ENCODE peak calls at places on chromosomes 3 and 15, in eight cellular contexts. One of them, this sample, is unnamed.

GRCh38 chr15:78438595-78439285 is 724 bp downstream of the IREB2 start:
- DNase-seq in hepatocyte: peak; percentile 59
- DNase-seq in SK-N-SH: peak; percentile 46
- DNase-seq in HCT116: no peak
- DNase-seq in GM23338: peak; percentile 71
- DNase-seq in GM23248: peak; percentile 67
- DNase-seq in neural progenitor cell: peak; percentile 82
- DNase-seq in PC-3: no peak
- DNase-seq in this sample: peak; percentile 58

GRCh38 chr3:196085534-196085933 is 3.6 kb upstream of the TFRC start:
- DNase-seq in SK-N-SH: no peak
- DNase-seq in PC-3: no peak
- DNase-seq in HCT116: no peak
- DNase-seq in GM23248: no peak
- DNase-seq in neural progenitor cell: no peak
- DNase-seq in GM23338: no peak
- DNase-seq in hepatocyte: no peak
- DNase-seq in this sample: no peak

GRCh38 chr3:14687360-14687759 is 12.4 kb downstream of the C3orf20 start:
- DNase-seq in GM23338: peak; percentile 12
- DNase-seq in SK-N-SH: no peak
- DNase-seq in PC-3: no peak
- DNase-seq in HCT116: no peak
- DNase-seq in hepatocyte: no peak
- DNase-seq in GM23248: no peak
- DNase-seq in neural progenitor cell: no peak
- DNase-seq in this sample: peak; percentile 95

GRCh38 chr15:96125681-96126080 is 204.8 kb upstream of the NR2F2 start:
- DNase-seq in PC-3: peak; percentile 56
- DNase-seq in GM23338: no peak
- DNase-seq in hepatocyte: no peak
- DNase-seq in HCT116: no peak
- DNase-seq in SK-N-SH: no peak
- DNase-seq in GM23248: peak; percentile 63
- DNase-seq in neural progenitor cell: no peak
- DNase-seq in this sample: no peak

GRCh38 chr3:112303811-112304325 is 9.9 kb upstream of the SLC9C1 start:
- DNase-seq in hepatocyte: peak; percentile 33
- DNase-seq in PC-3: no peak
- DNase-seq in GM23338: peak; percentile 53
- DNase-seq in SK-N-SH: no peak
- DNase-seq in HCT116: no peak
- DNase-seq in neural progenitor cell: peak; percentile 43
- DNase-seq in GM23248: peak; percentile 42
- DNase-seq in this sample: peak; percentile 50

GRCh38 chr15:78050441-78050809 is 27.1 kb downstream of the TBC1D2B start:
- DNase-seq in hepatocyte: no peak
- DNase-seq in GM23248: peak; percentile 51
- DNase-seq in neural progenitor cell: peak; percentile 26
- DNase-seq in GM23338: no peak
- DNase-seq in PC-3: no peak
- DNase-seq in HCT116: no peak
- DNase-seq in SK-N-SH: no peak
- DNase-seq in this sample: no peak

GRCh38 chr3:177960722-177961121 is 575.5 kb upstream of the KCNMB2 start:
- DNase-seq in GM23248: no peak
- DNase-seq in GM23338: no peak
- DNase-seq in HCT116: no peak
- DNase-seq in SK-N-SH: no peak
- DNase-seq in hepatocyte: no peak
- DNase-seq in PC-3: no peak
- DNase-seq in neural progenitor cell: no peak
- DNase-seq in this sample: no peak

GRCh38 chr3:53254810-53255359 is 937 bp downstream of the TKT start:
- DNase-seq in GM23248: peak; percentile 84
- DNase-seq in neural progenitor cell: peak; percentile 88
- DNase-seq in PC-3: peak; percentile 71
- DNase-seq in SK-N-SH: peak; percentile 76
- DNase-seq in GM23338: peak; percentile 76
- DNase-seq in hepatocyte: peak; percentile 85
- DNase-seq in HCT116: no peak
- DNase-seq in this sample: peak; percentile 78

GRCh38 chr3:128122013-128122412 is 1.6 kb downstream of the RUVBL1 start:
- DNase-seq in hepatocyte: no peak
- DNase-seq in PC-3: no peak
- DNase-seq in GM23338: no peak
- DNase-seq in neural progenitor cell: no peak
- DNase-seq in SK-N-SH: no peak
- DNase-seq in GM23248: no peak
- DNase-seq in HCT116: no peak
- DNase-seq in this sample: no peak

GRCh38 chr3:128123231-128123537 is 428 bp downstream of the RUVBL1 start:
- DNase-seq in GM23338: no peak
- DNase-seq in HCT116: no peak
- DNase-seq in SK-N-SH: no peak
- DNase-seq in PC-3: no peak
- DNase-seq in neural progenitor cell: no peak
- DNase-seq in hepatocyte: no peak
- DNase-seq in GM23248: no peak
- DNase-seq in this sample: no peak

GRCh38 chr3:128123538-128124368 is at the start of gene RUVBL1:
- DNase-seq in GM23248: peak; percentile 99
- DNase-seq in hepatocyte: peak; percentile 98
- DNase-seq in GM23338: peak; percentile 99
- DNase-seq in SK-N-SH: peak; percentile 96
- DNase-seq in neural progenitor cell: peak; percentile 98
- DNase-seq in HCT116: peak; percentile 96
- DNase-seq in PC-3: peak; percentile 96
- DNase-seq in this sample: peak; percentile 98

GRCh38 chr3:128131897-128132646 is 8.5 kb upstream of the RUVBL1 start:
- DNase-seq in hepatocyte: no peak
- DNase-seq in SK-N-SH: no peak
- DNase-seq in GM23248: no peak
- DNase-seq in HCT116: no peak
- DNase-seq in GM23338: no peak
- DNase-seq in PC-3: no peak
- DNase-seq in neural progenitor cell: no peak
- DNase-seq in this sample: no peak

GRCh38 chr3:128127236-128127635 is 3.6 kb upstream of the RUVBL1 start:
- DNase-seq in GM23248: no peak
- DNase-seq in neural progenitor cell: no peak
- DNase-seq in HCT116: no peak
- DNase-seq in hepatocyte: no peak
- DNase-seq in PC-3: no peak
- DNase-seq in SK-N-SH: no peak
- DNase-seq in GM23338: no peak
- DNase-seq in this sample: no peak
- H2AFZ ChIP-seq in GM23248: no peak overlapping the region
- H2AFZ ChIP-seq in neural progenitor cell: no peak overlapping the region
- H2AFZ ChIP-seq in HCT116: no peak overlapping the region
- H2AFZ ChIP-seq in hepatocyte: no peak overlapping the region
- H2AFZ ChIP-seq in PC-3: no peak overlapping the region
- H2AFZ ChIP-seq in SK-N-SH: no peak overlapping the region
- H2AFZ ChIP-seq in GM23338: no peak overlapping the region
- H2AFZ ChIP-seq in this sample: no peak overlapping the region

DNA sequence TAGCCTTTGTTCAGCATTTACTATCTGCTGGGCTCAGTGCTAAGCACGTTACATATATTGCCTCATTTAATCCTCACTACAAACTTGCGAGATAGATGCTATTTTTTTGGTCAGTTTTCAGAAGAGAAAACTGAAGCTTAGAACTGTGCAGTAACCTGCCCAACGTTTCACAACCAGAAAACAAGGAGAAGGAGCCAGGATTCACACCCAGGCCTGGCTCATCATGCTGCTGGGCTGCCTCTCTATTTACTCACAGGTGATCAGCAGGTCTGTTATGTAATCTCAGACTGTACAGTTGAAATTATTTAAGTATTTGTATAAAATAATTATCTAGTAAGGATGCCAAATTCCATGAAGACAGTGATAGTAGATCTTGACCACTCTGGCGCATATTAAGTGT is 24.3 kb upstream of the SPTSSB start:
- DNase-seq in PC-3: no peak
- DNase-seq in neural progenitor cell: no peak
- DNase-seq in GM23248: no peak
- DNase-seq in hepatocyte: no peak
- DNase-seq in HCT116: no peak
- DNase-seq in GM23338: no peak
- DNase-seq in SK-N-SH: no peak
- DNase-seq in this sample: no peak
- TF ChIP-seq EZH2phosphoT487 in PC-3: no peak
- TF ChIP-seq EZH2phosphoT487 in neural progenitor cell: no peak
- TF ChIP-seq EZH2phosphoT487 in GM23248: no peak
- TF ChIP-seq EZH2phosphoT487 in hepatocyte: no peak
- TF ChIP-seq EZH2phosphoT487 in HCT116: no peak
- TF ChIP-seq EZH2phosphoT487 in GM23338: no peak
- TF ChIP-seq EZH2phosphoT487 in SK-N-SH: no peak
- TF ChIP-seq EZH2phosphoT487 in this sample: no peak

GRCh38 chr3:37924453-37924852 is 62.8 kb downstream of the CTDSPL start:
- DNase-seq in GM23248: peak; percentile 8
- DNase-seq in PC-3: no peak
- DNase-seq in GM23338: no peak
- DNase-seq in hepatocyte: no peak
- DNase-seq in HCT116: no peak
- DNase-seq in neural progenitor cell: no peak
- DNase-seq in SK-N-SH: no peak
- DNase-seq in this sample: no peak

GRCh38 chr3:37921025-37921424 is 59.3 kb downstream of the CTDSPL start:
- DNase-seq in neural progenitor cell: no peak
- DNase-seq in HCT116: no peak
- DNase-seq in SK-N-SH: peak; percentile 42
- DNase-seq in hepatocyte: no peak
- DNase-seq in GM23338: no peak
- DNase-seq in PC-3: no peak
- DNase-seq in GM23248: no peak
- DNase-seq in this sample: no peak

GRCh38 chr3:37925157-37925556 is 63.5 kb downstream of the CTDSPL start:
- DNase-seq in hepatocyte: no peak
- DNase-seq in GM23338: no peak
- DNase-seq in GM23248: no peak
- DNase-seq in PC-3: no peak
- DNase-seq in neural progenitor cell: no peak
- DNase-seq in HCT116: no peak
- DNase-seq in SK-N-SH: no peak
- DNase-seq in this sample: no peak

GRCh38 chr3:37923576-37923926 is 61.9 kb downstream of the CTDSPL start:
- DNase-seq in SK-N-SH: no peak
- DNase-seq in HCT116: no peak
- DNase-seq in PC-3: no peak
- DNase-seq in hepatocyte: no peak
- DNase-seq in GM23338: no peak
- DNase-seq in GM23248: no peak
- DNase-seq in neural progenitor cell: no peak
- DNase-seq in this sample: no peak

DNA sequence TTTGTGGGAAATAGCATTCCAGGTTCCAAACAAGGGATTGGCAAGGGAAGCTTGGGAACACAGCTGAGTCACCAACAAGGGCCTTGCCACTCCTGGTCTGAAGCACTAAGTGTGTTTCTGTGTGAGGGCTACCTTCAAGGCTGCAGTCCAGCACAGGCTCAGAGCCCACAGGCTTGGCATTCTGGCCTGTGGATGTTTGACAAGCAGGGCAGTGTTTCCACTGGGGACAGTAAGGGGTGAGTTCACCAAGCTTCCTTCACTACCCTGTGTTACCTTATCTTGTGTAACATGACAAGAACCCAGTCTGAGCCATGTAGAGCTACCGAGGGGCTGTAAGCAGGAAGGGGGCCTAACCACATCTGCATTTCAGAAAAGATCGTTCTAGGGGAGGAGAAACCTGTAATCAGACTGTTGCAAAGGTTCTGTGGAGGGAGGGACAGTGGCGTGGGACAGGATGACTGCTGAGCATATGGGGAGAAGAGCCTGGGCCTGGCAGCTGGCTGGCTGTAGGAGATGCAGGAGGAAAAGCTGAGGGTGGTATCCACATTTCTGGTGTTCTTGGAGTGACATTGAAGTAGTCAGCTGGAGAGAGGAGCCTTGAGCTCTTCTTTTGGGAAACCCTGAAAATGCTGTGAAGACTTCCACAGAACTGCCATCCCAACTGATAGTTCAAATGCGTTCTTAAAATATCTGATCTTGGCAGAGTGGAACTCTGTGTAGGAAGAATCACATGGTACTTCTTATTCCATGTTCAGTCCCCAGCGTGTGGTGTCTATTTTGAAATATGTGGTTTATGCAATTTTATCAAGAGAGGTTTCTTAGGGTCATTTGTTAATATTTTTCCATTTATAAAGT is 61.3 kb downstream of the CTDSPL start:
- DNase-seq in GM23338: no peak
- DNase-seq in neural progenitor cell: no peak
- DNase-seq in hepatocyte: no peak
- DNase-seq in HCT116: no peak
- DNase-seq in GM23248: peak; percentile 75
- DNase-seq in PC-3: peak; percentile 40
- DNase-seq in SK-N-SH: no peak
- DNase-seq in this sample: no peak
- H2AFZ ChIP-seq in GM23338: no peak overlapping the region
- H2AFZ ChIP-seq in neural progenitor cell: no peak overlapping the region
- H2AFZ ChIP-seq in hepatocyte: no peak overlapping the region
- H2AFZ ChIP-seq in HCT116: no peak overlapping the region
- H2AFZ ChIP-seq in GM23248: no peak overlapping the region
- H2AFZ ChIP-seq in PC-3: no peak overlapping the region
- H2AFZ ChIP-seq in SK-N-SH: no peak overlapping the region
- H2AFZ ChIP-seq in this sample: no peak overlapping the region

GRCh38 chr15:100308222-100309007 is 33.4 kb downstream of the ADAMTS17 start:
- DNase-seq in hepatocyte: no peak
- DNase-seq in PC-3: no peak
- DNase-seq in SK-N-SH: no peak
- DNase-seq in GM23248: peak; percentile 1
- DNase-seq in GM23338: no peak
- DNase-seq in neural progenitor cell: no peak
- DNase-seq in HCT116: no peak
- DNase-seq in this sample: no peak

GRCh38 chr15:100309109-100309983 is 32.4 kb downstream of the ADAMTS17 start:
- DNase-seq in HCT116: no peak
- DNase-seq in SK-N-SH: peak; percentile 39
- DNase-seq in GM23338: no peak
- DNase-seq in hepatocyte: no peak
- DNase-seq in neural progenitor cell: no peak
- DNase-seq in PC-3: no peak
- DNase-seq in GM23248: no peak
- DNase-seq in this sample: no peak

GRCh38 chr15:100309984-100310291 is 31.8 kb downstream of the ADAMTS17 start:
- DNase-seq in HCT116: no peak
- DNase-seq in GM23248: no peak
- DNase-seq in neural progenitor cell: no peak
- DNase-seq in hepatocyte: no peak
- DNase-seq in PC-3: no peak
- DNase-seq in SK-N-SH: peak; percentile 43
- DNase-seq in GM23338: no peak
- DNase-seq in this sample: no peak

GRCh38 chr15:100306098-100306497 is 35.7 kb downstream of the ADAMTS17 start:
- DNase-seq in GM23338: no peak
- DNase-seq in PC-3: no peak
- DNase-seq in GM23248: no peak
- DNase-seq in SK-N-SH: no peak
- DNase-seq in HCT116: no peak
- DNase-seq in neural progenitor cell: no peak
- DNase-seq in hepatocyte: no peak
- DNase-seq in this sample: no peak

DNA sequence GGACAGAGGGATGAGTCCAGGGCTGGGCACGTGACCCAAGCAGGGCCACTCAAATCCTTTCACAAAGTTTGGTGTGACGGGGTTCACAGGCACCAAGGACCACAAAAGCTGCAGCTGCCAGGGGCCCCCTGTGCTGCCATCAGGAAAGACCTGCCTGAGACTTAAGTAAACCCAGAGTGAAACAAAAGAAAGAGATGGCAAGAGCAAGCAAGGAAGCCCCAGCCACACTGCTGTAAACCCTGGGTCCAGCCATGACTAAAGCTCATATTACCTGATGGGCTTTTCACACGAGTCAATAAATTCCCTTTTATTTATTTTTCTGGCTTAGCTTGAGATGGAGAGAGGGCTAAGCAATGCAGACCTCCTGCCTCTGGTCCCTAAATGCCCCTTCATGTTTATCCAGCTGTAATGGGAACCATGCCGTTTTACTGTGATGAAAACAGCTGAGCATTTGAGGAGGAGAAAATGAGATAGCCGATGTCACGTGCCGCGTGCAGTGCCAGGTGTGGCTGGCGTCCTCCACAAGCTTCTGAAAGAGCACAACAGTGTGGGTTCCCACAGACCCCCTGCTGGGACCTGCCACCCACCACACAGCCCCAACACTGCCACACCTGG is 34.4 kb downstream of the ADAMTS17 start:
- DNase-seq in hepatocyte: no peak
- DNase-seq in HCT116: no peak
- DNase-seq in neural progenitor cell: no peak
- DNase-seq in PC-3: no peak
- DNase-seq in GM23338: no peak
- DNase-seq in GM23248: no peak
- DNase-seq in SK-N-SH: no peak
- DNase-seq in this sample: no peak
- TF ChIP-seq EZH2phosphoT487 in hepatocyte: no peak
- TF ChIP-seq EZH2phosphoT487 in HCT116: no peak
- TF ChIP-seq EZH2phosphoT487 in neural progenitor cell: no peak
- TF ChIP-seq EZH2phosphoT487 in PC-3: no peak
- TF ChIP-seq EZH2phosphoT487 in GM23338: no peak
- TF ChIP-seq EZH2phosphoT487 in GM23248: no peak
- TF ChIP-seq EZH2phosphoT487 in SK-N-SH: no peak
- TF ChIP-seq EZH2phosphoT487 in this sample: no peak